ENCODE peak calls at places on chromosomes 3 and 15, in nine cellular contexts. C, U, H, G, Z, R, P, D and B are unnamed samples.

GRCh38 chr3:126061301-126062032 is 22.5 kb downstream of the SLC41A3 start:
- DNase-seq in C (no peak), U (no peak), H (no peak), G (no peak), Z (no peak), R (no peak), P (no peak), D (no peak), B (no peak)

GRCh38 chr3:38627956-38628355 is 21.5 kb downstream of the SCN5A start:
- DNase-seq in C (peak; percentile 51), U (no peak), H (no peak), G (no peak), Z (peak; percentile 41), R (no peak), P (no peak), D (no peak), B (peak; percentile 67)

GRCh38 chr15:31434418-31435255 is 108.0 kb downstream of the KLF13 start:
- DNase-seq in C (peak; percentile 96), U (peak; percentile 83), H (peak; percentile 71), G (no peak), Z (no peak), R (peak; percentile 91), P (peak; percentile 67), D (no peak), B (no peak)

GRCh38 chr3:187677604-187678003 is 7.4 kb upstream of the SST start:
- DNase-seq in C (no peak), U (no peak), H (no peak), G (peak; percentile 26), Z (no peak), R (no peak), P (no peak), D (no peak), B (no peak)

GRCh38 chr15:31079519-31079918 is 22.0 kb downstream of the TRPM1 start:
- DNase-seq in C (no peak), U (no peak), H (no peak), G (no peak), Z (no peak), R (no peak), P (no peak), D (no peak), B (no peak)

GRCh38 chr15:53710906-53711305 is 48.6 kb downstream of the WDR72 start:
- DNase-seq in C (no peak), U (no peak), H (no peak), G (peak; percentile 35), Z (peak; percentile 12), R (no peak), P (no peak), D (no peak), B (no peak)

GRCh38 chr15:41926184-41927056 is 32.6 kb upstream of the SPTBN5 start:
- DNase-seq in C (peak; percentile 58), U (no peak), H (no peak), G (no peak), Z (no peak), R (no peak), P (no peak), D (no peak), B (no peak)

GRCh38 chr3:120025520-120025919 is 68.7 kb downstream of the GSK3B start:
- DNase-seq in C (no peak), U (no peak), H (no peak), G (no peak), Z (no peak), R (no peak), P (no peak), D (no peak), B (no peak)

GRCh38 chr3:189038773-189039720 is 132.7 kb upstream of the TPRG1 start:
- DNase-seq in C (no peak), U (no peak), H (no peak), G (no peak), Z (no peak), R (no peak), P (no peak), D (no peak), B (no peak)

GRCh38 chr3:70386043-70386442 is 73.6 kb upstream of the MDFIC2 start:
- DNase-seq in C (no peak), U (no peak), H (no peak), G (no peak), Z (no peak), R (no peak), P (no peak), D (no peak), B (no peak)

GRCh38 chr3:126313166-126313565 is 44.0 kb downstream of the KLF15 start:
- DNase-seq in C (no peak), U (no peak), H (no peak), G (no peak), Z (no peak), R (no peak), P (no peak), D (no peak), B (no peak)

GRCh38 chr3:126014252-126014651 is 45.3 kb downstream of the ROPN1B start:
- DNase-seq in C (no peak), U (no peak), H (no peak), G (no peak), Z (no peak), R (no peak), P (no peak), D (no peak), B (no peak)

GRCh38 chr3:195556390-195556789 is 13.3 kb upstream of the PPP1R2 start:
- DNase-seq in C (peak; percentile 28), U (no peak), H (no peak), G (no peak), Z (no peak), R (no peak), P (no peak), D (no peak), B (no peak)

GRCh38 chr3:192847918-192848317 is 69.7 kb downstream of the MB21D2 start:
- DNase-seq in C (no peak), U (no peak), H (no peak), G (no peak), Z (no peak), R (no peak), P (no peak), D (no peak), B (no peak)

GRCh38 chr3:41345788-41346187 is 146.5 kb downstream of the CTNNB1 start:
- DNase-seq in C (no peak), U (no peak), H (no peak), G (no peak), Z (no peak), R (no peak), P (no peak), D (no peak), B (no peak)

GRCh38 chr3:174162550-174162949 is 696.6 kb upstream of the NAALADL2 start:
- DNase-seq in C (no peak), U (no peak), H (no peak), G (no peak), Z (no peak), R (no peak), P (no peak), D (no peak), B (no peak)

GRCh38 chr3:151403246-151403645 is 18.7 kb upstream of the P2RY12 start:
- DNase-seq in C (no peak), U (no peak), H (no peak), G (peak; percentile 49), Z (no peak), R (no peak), P (no peak), D (no peak), B (no peak)

GRCh38 chr3:64489361-64490044 is 198.3 kb downstream of the ADAMTS9 start:
- DNase-seq in C (no peak), U (no peak), H (no peak), G (peak; percentile 71), Z (peak; percentile 73), R (no peak), P (no peak), D (no peak), B (peak; percentile 88)